ENCODE peak calls at places on chromosomes 12 and 14, in six cellular contexts. G is left ventricle myocardium inferior; M is activated CD4-positive, CD25-positive, alpha-beta regulatory T cell; B is left kidney; R is activated T-helper 1 cell treated with anti-CD3 and anti-CD28 coated beads, Interleukin-2, amount 50 U/mL, for 16 hours; Z is chondrocyte. L is an unnamed sample.

GRCh38 chr12:92533280-92533890 is 169.4 kb upstream of the PLEKHG7 start:
- DNase-seq in G (no peak), M (no peak), B (peak), R (no peak), Z (no peak), L (no peak)

GRCh38 chr12:130761537-130762318 is 45.6 kb upstream of the RIMBP2 start:
- DNase-seq in G (peak), M (no peak), B (peak), R (peak), Z (no peak), L (peak)

GRCh38 chr14:105484069-105484996 is 2.4 kb upstream of the CRIP1 start:
- DNase-seq in G (peak), M (no peak), B (peak), R (no peak), Z (no peak), L (peak)

GRCh38 chr12:74292351-74293194 is 245.1 kb upstream of the ATXN7L3B start:
- DNase-seq in G (no peak), M (no peak), B (no peak), R (no peak), Z (peak), L (no peak)

GRCh38 chr14:54364555-54365415 is 32.0 kb upstream of the CDKN3 start:
- DNase-seq in G (peak), M (no peak), B (peak), R (no peak), Z (no peak), L (no peak)

GRCh38 chr12:128920468-128920867 is 67.2 kb downstream of the GLT1D1 start:
- DNase-seq in G (no peak), M (no peak), B (no peak), R (no peak), Z (no peak), L (no peak)

GRCh38 chr12:57238854-57239554 is 9.5 kb downstream of the SHMT2 start:
- DNase-seq in G (peak), M (peak), B (peak), R (peak), Z (peak), L (peak)

GRCh38 chr14:103803661-103804060 is 43.7 kb downstream of the PPP1R13B start:
- DNase-seq in G (no peak), M (no peak), B (no peak), R (no peak), Z (no peak), L (no peak)

GRCh38 chr14:93857081-93857480 is 68.8 kb upstream of the PRIMA1 start:
- DNase-seq in G (no peak), M (no peak), B (no peak), R (no peak), Z (no peak), L (no peak)

GRCh38 chr14:73393375-73393774 is 65.0 kb downstream of the NUMB start:
- DNase-seq in G (no peak), M (no peak), B (no peak), R (no peak), Z (no peak), L (no peak)

GRCh38 chr12:78964521-78964920 is 99.9 kb downstream of the SYT1 start:
- DNase-seq in G (no peak), M (no peak), B (no peak), R (no peak), Z (no peak), L (no peak)

GRCh38 chr14:105499256-105500035 is 8.4 kb downstream of the TEDC1 start:
- DNase-seq in G (no peak), M (no peak), B (no peak), R (no peak), Z (peak), L (peak)

GRCh38 chr14:95518045-95518751 is 1.7 kb upstream of the SYNE3 start:
- DNase-seq in G (no peak), M (no peak), B (no peak), R (no peak), Z (no peak), L (no peak)

GRCh38 chr12:46354799-46355194 is 17.8 kb downstream of the SLC38A2 start:
- DNase-seq in G (no peak), M (no peak), B (peak), R (no peak), Z (no peak), L (no peak)

GRCh38 chr12:92300781-92301180 is 155.1 kb upstream of the BTG1 start:
- DNase-seq in G (no peak), M (no peak), B (no peak), R (no peak), Z (no peak), L (no peak)

GRCh38 chr12:105741786-105742566 is 396.8 kb downstream of the NUAK1 start:
- DNase-seq in G (peak), M (no peak), B (peak), R (no peak), Z (no peak), L (no peak)

GRCh38 chr14:92584221-92584620 is 70.6 kb downstream of the RIN3 start:
- DNase-seq in G (no peak), M (no peak), B (no peak), R (no peak), Z (no peak), L (no peak)

GRCh38 chr14:95327558-95328374 is 8.1 kb upstream of the CLMN start:
- DNase-seq in G (no peak), M (no peak), B (no peak), R (no peak), Z (no peak), L (no peak)

GRCh38 chr12:127235771-127236170 is 1031.2 kb upstream of the TMEM132C start:
- DNase-seq in G (no peak), M (no peak), B (peak), R (no peak), Z (no peak), L (no peak)

GRCh38 chr14:104794641-104795467 is 694 bp downstream of the AKT1 start:
- DNase-seq in G (no peak), M (no peak), B (peak), R (no peak), Z (no peak), L (no peak)

GRCh38 chr14:42523656-42524055 is 917.0 kb downstream of the LRFN5 start:
- DNase-seq in G (no peak), M (no peak), B (no peak), R (no peak), Z (no peak), L (no peak)

GRCh38 chr14:91568626-91569025 is 58.5 kb upstream of the PPP4R3A start:
- DNase-seq in G (no peak), M (no peak), B (no peak), R (no peak), Z (no peak), L (no peak)

GRCh38 chr12:112496493-112496892 is 77.7 kb downstream of the PTPN11 start:
- DNase-seq in G (no peak), M (no peak), B (no peak), R (no peak), Z (no peak), L (no peak)

GRCh38 chr14:94992046-94992445 is 165.3 kb downstream of the DICER1 start:
- DNase-seq in G (no peak), M (no peak), B (no peak), R (no peak), Z (no peak), L (no peak)

GRCh38 chr14:90700928-90701776 is 115.1 kb downstream of the TTC7B start:
- DNase-seq in G (no peak), M (no peak), B (peak), R (no peak), Z (no peak), L (no peak)

GRCh38 chr14:79708991-79709390 is 502.3 kb downstream of the DIO2 start:
- DNase-seq in G (no peak), M (no peak), B (peak), R (no peak), Z (no peak), L (no peak)

GRCh38 chr12:70756118-70756517 is 118.9 kb upstream of the PTPRB start:
- DNase-seq in G (no peak), M (no peak), B (peak), R (no peak), Z (no peak), L (no peak)

GRCh38 chr14:32947792-32948191 is 9.1 kb downstream of the NPAS3 start:
- DNase-seq in G (no peak), M (no peak), B (no peak), R (no peak), Z (no peak), L (no peak)

GRCh38 chr14:33019346-33019745 is 80.7 kb downstream of the NPAS3 start:
- DNase-seq in G (no peak), M (no peak), B (no peak), R (no peak), Z (no peak), L (no peak)

GRCh38 chr12:25034676-25035075 is 85.8 kb upstream of the BCAT1 start:
- DNase-seq in G (no peak), M (no peak), B (no peak), R (no peak), Z (no peak), L (no peak)

GRCh38 chr12:7127916-7128626 is 618 bp downstream of the RBP5 start:
- DNase-seq in G (no peak), M (no peak), B (no peak), R (no peak), Z (peak), L (no peak)

GRCh38 chr12:62914443-62914909 is 20.5 kb downstream of the PPM1H start:
- DNase-seq in G (no peak), M (no peak), B (no peak), R (no peak), Z (no peak), L (no peak)

GRCh38 chr14:24425704-24426103 is 3.8 kb downstream of the CBLN3 start:
- DNase-seq in G (no peak), M (no peak), B (no peak), R (no peak), Z (no peak), L (no peak)

GRCh38 chr14:25396128-25396527 is 346.2 kb upstream of the STXBP6 start:
- DNase-seq in G (no peak), M (no peak), B (no peak), R (no peak), Z (no peak), L (no peak)

GRCh38 chr12:89514751-89515150 is 9.8 kb downstream of the GALNT4 start:
- DNase-seq in G (no peak), M (no peak), B (no peak), R (no peak), Z (no peak), L (no peak)

GRCh38 chr14:101222362-101223090 is 319.0 kb upstream of the RTL1 start:
- DNase-seq in G (no peak), M (no peak), B (no peak), R (no peak), Z (no peak), L (peak)

GRCh38 chr12:92503029-92503931 is 199.5 kb upstream of the PLEKHG7 start:
- DNase-seq in G (no peak), M (no peak), B (peak), R (no peak), Z (no peak), L (no peak)

L was measured in central memory CD8-positive, alpha-beta T cell.